ENCODE peak calls at places on chromosomes 12 and 14, in seven cellular contexts. One of them, this sample, is unnamed.
A peak's percentile ranks its signal among the peaks of the same experiment; 100 is the strongest.

GRCh38 chr12:51953011-51953568 is 1.6 kb downstream of the ACVR1B start:
- DNase-seq in NCI-H510A treated with DMSO at 0.1 percent for 48 hours: no peak
- DNase-seq in heart right ventricle: no peak
- DNase-seq in activated naive CD4-positive, alpha-beta T cell treated with anti-CD3 and anti-CD28 coated beads for 36 hours: no peak
- DNase-seq in T-cell: no peak
- DNase-seq in NCI-H1105 treated with DMSO at 0.1 percent for 48 hours: no peak
- DNase-seq in Caki2: no peak
- DNase-seq in this sample: no peak

GRCh38 chr14:29548948-29549370 is 378.7 kb downstream of the PRKD1 start:
- DNase-seq in NCI-H510A treated with DMSO at 0.1 percent for 48 hours: peak; percentile 68
- DNase-seq in heart right ventricle: peak; percentile 15
- DNase-seq in activated naive CD4-positive, alpha-beta T cell treated with anti-CD3 and anti-CD28 coated beads for 36 hours: no peak
- DNase-seq in T-cell: no peak
- DNase-seq in NCI-H1105 treated with DMSO at 0.1 percent for 48 hours: peak; percentile 73
- DNase-seq in Caki2: peak; percentile 38
- DNase-seq in this sample: peak; percentile 60

GRCh38 chr12:43882578-43883178 is 46.8 kb downstream of the TMEM117 start:
- DNase-seq in NCI-H510A treated with DMSO at 0.1 percent for 48 hours: peak; percentile 41
- DNase-seq in heart right ventricle: no peak
- DNase-seq in activated naive CD4-positive, alpha-beta T cell treated with anti-CD3 and anti-CD28 coated beads for 36 hours: peak; percentile 48
- DNase-seq in T-cell: peak; percentile 33
- DNase-seq in NCI-H1105 treated with DMSO at 0.1 percent for 48 hours: peak; percentile 75
- DNase-seq in Caki2: peak; percentile 33
- DNase-seq in this sample: peak; percentile 64

GRCh38 chr12:12159988-12160387 is 89.2 kb downstream of the BCL2L14 start:
- DNase-seq in NCI-H510A treated with DMSO at 0.1 percent for 48 hours: no peak
- DNase-seq in heart right ventricle: no peak
- DNase-seq in activated naive CD4-positive, alpha-beta T cell treated with anti-CD3 and anti-CD28 coated beads for 36 hours: no peak
- DNase-seq in T-cell: no peak
- DNase-seq in NCI-H1105 treated with DMSO at 0.1 percent for 48 hours: no peak
- DNase-seq in Caki2: no peak
- DNase-seq in this sample: no peak

GRCh38 chr14:96852823-96853422 is 55.7 kb downstream of the VRK1 start:
- DNase-seq in NCI-H510A treated with DMSO at 0.1 percent for 48 hours: peak; percentile 38
- DNase-seq in heart right ventricle: no peak
- DNase-seq in activated naive CD4-positive, alpha-beta T cell treated with anti-CD3 and anti-CD28 coated beads for 36 hours: no peak
- DNase-seq in T-cell: no peak
- DNase-seq in NCI-H1105 treated with DMSO at 0.1 percent for 48 hours: peak; percentile 19
- DNase-seq in Caki2: peak; percentile 1
- DNase-seq in this sample: peak; percentile 66

GRCh38 chr12:46585854-46586621 is 213.5 kb upstream of the SLC38A2 start:
- DNase-seq in NCI-H510A treated with DMSO at 0.1 percent for 48 hours: peak; percentile 70
- DNase-seq in heart right ventricle: no peak
- DNase-seq in activated naive CD4-positive, alpha-beta T cell treated with anti-CD3 and anti-CD28 coated beads for 36 hours: peak; percentile 62
- DNase-seq in T-cell: peak; percentile 50
- DNase-seq in NCI-H1105 treated with DMSO at 0.1 percent for 48 hours: peak; percentile 66
- DNase-seq in Caki2: peak; percentile 41
- DNase-seq in this sample: peak; percentile 75

GRCh38 chr14:91892918-91893527 is 25.7 kb upstream of the TC2N start:
- DNase-seq in NCI-H510A treated with DMSO at 0.1 percent for 48 hours: peak; percentile 22
- DNase-seq in heart right ventricle: no peak
- DNase-seq in activated naive CD4-positive, alpha-beta T cell treated with anti-CD3 and anti-CD28 coated beads for 36 hours: peak; percentile 62
- DNase-seq in T-cell: peak; percentile 16
- DNase-seq in NCI-H1105 treated with DMSO at 0.1 percent for 48 hours: no peak
- DNase-seq in Caki2: no peak
- DNase-seq in this sample: peak; percentile 29

GRCh38 chr14:77885363-77885762 is 85.5 kb downstream of the ADCK1 start:
- DNase-seq in NCI-H510A treated with DMSO at 0.1 percent for 48 hours: no peak
- DNase-seq in heart right ventricle: no peak
- DNase-seq in activated naive CD4-positive, alpha-beta T cell treated with anti-CD3 and anti-CD28 coated beads for 36 hours: no peak
- DNase-seq in T-cell: no peak
- DNase-seq in NCI-H1105 treated with DMSO at 0.1 percent for 48 hours: no peak
- DNase-seq in Caki2: no peak
- DNase-seq in this sample: no peak

GRCh38 chr14:51479584-51480305 is 172.0 kb upstream of the FRMD6 start:
- DNase-seq in NCI-H510A treated with DMSO at 0.1 percent for 48 hours: no peak
- DNase-seq in heart right ventricle: peak; percentile 18
- DNase-seq in activated naive CD4-positive, alpha-beta T cell treated with anti-CD3 and anti-CD28 coated beads for 36 hours: no peak
- DNase-seq in T-cell: no peak
- DNase-seq in NCI-H1105 treated with DMSO at 0.1 percent for 48 hours: no peak
- DNase-seq in Caki2: no peak
- DNase-seq in this sample: no peak

This sample was measured in SW480.